ENCODE peak calls at places on chromosome 5, in eight cellular contexts. U, J, H, A, D, M, T and N are unnamed samples.

GRCh38 chr5:140575309-140575708 is 10.7 kb downstream of the SLC35A4 start:
- DNase-seq in J (peak; percentile 36), D (peak; percentile 50), H (no peak), M (peak; percentile 52), A (peak; percentile 92), U (peak; percentile 39), T (no peak), N (no peak)

GRCh38 chr5:149615976-149616375 is 34.7 kb downstream of the ARHGEF37 start:
- DNase-seq in A (no peak), D (no peak), T (no peak), H (no peak), U (no peak), M (no peak), J (no peak), N (no peak)

GRCh38 chr5:78050888-78051287 is 243.6 kb downstream of the AP3B1 start:
- DNase-seq in U (peak; percentile 49), A (no peak), D (peak; percentile 70), T (no peak), M (no peak), J (no peak), H (no peak), N (peak; percentile 64)

GRCh38 chr5:135944967-135945560 is 9.7 kb downstream of the LECT2 start:
- DNase-seq in M (peak; percentile 56), D (peak; percentile 74), H (no peak), A (peak; percentile 94), U (peak; percentile 79), T (peak; percentile 44), J (peak; percentile 17), N (peak; percentile 84)

GRCh38 chr5:111278824-111279504 is 54.8 kb downstream of the CAMK4 start:
- DNase-seq in H (peak; percentile 92), T (peak; percentile 88), J (no peak), D (peak; percentile 9), A (peak; percentile 74), M (peak; percentile 45), U (peak; percentile 46), N (peak; percentile 68)

GRCh38 chr5:32232441-32233219 is 58.5 kb upstream of the GOLPH3 start:
- DNase-seq in A (peak; percentile 75), D (peak; percentile 61), J (peak; percentile 75), H (peak; percentile 67), T (peak; percentile 82), M (peak; percentile 90), U (peak; percentile 70), N (peak; percentile 68)

GRCh38 chr5:60196382-60197113 is 303.0 kb upstream of the PDE4D start:
- DNase-seq in D (peak; percentile 93), J (no peak), M (peak; percentile 85), T (no peak), H (no peak), A (peak; percentile 97), U (peak; percentile 99), N (peak; percentile 93)

GRCh38 chr5:132138260-132138659 is 64.7 kb downstream of the CSF2 start:
- DNase-seq in D (peak; percentile 92), T (no peak), J (no peak), U (peak; percentile 70), M (no peak), A (peak; percentile 11), H (no peak), N (no peak)

GRCh38 chr5:132293066-132293991 is 865 bp upstream of the SLC22A4 start:
- DNase-seq in T (peak; percentile 74), H (peak; percentile 77), D (peak; percentile 80), U (peak; percentile 91), A (peak; percentile 91), M (peak; percentile 78), J (peak; percentile 86), N (peak; percentile 95)

GRCh38 chr5:54390015-54390414 is 65.5 kb upstream of the HSPB3 start:
- DNase-seq in A (peak; percentile 94), U (peak; percentile 95), M (no peak), J (no peak), T (no peak), H (no peak), D (peak; percentile 80), N (peak; percentile 55)

GRCh38 chr5:53603009-53603687 is 42.7 kb downstream of the NDUFS4 start:
- DNase-seq in D (no peak), U (no peak), A (no peak), J (peak; percentile 51), H (no peak), M (no peak), T (no peak), N (no peak)

GRCh38 chr5:179558912-179559279 is 8.5 kb downstream of the RUFY1 start:
- DNase-seq in J (no peak), T (no peak), D (peak; percentile 12), A (peak; percentile 66), U (peak; percentile 36), H (no peak), M (no peak), N (no peak)

GRCh38 chr5:150640311-150641005 is at the start of gene SYNPO:
- DNase-seq in J (peak; percentile 67), T (no peak), H (no peak), D (peak; percentile 89), M (peak; percentile 52), A (peak; percentile 99), U (peak; percentile 98), N (peak; percentile 97)

GRCh38 chr5:138716456-138716924 is 36.7 kb upstream of the CTNNA1 start:
- DNase-seq in D (no peak), T (no peak), A (peak; percentile 55), U (peak; percentile 45), H (no peak), J (no peak), M (no peak), N (peak; percentile 28)

GRCh38 chr5:134467231-134467630 is 55.5 kb upstream of the CDKN2AIPNL start:
- DNase-seq in J (no peak), A (no peak), D (no peak), M (no peak), H (no peak), U (no peak), T (no peak), N (no peak)

GRCh38 chr5:8473827-8474568 is 605.0 kb downstream of the MTRR start:
- DNase-seq in U (no peak), T (no peak), A (no peak), D (no peak), J (no peak), M (no peak), H (no peak), N (no peak)

GRCh38 chr5:33166522-33166921 is 274.2 kb upstream of the TARS1 start:
- DNase-seq in D (no peak), H (no peak), T (no peak), J (no peak), M (no peak), U (no peak), A (no peak), N (no peak)